ENCODE peak calls at places on chromosome 7, in four cellular contexts. P is mucosa of descending colon; N is astrocyte of the spinal cord; A is naive thymus-derived CD4-positive, alpha-beta T cell. T is an unnamed sample.

GRCh38 chr7:123237-123636 is 69.1 kb upstream of the FAM20C start:
- DNase-seq in P (no peak), N (no peak), A (no peak), T (no peak)

GRCh38 chr7:96521068-96521629 is 188.5 kb downstream of the SEM1 start:
- DNase-seq in P (no peak), N (no peak), A (no peak), T (no peak)

GRCh38 chr7:68176974-68177373 is 1180.3 kb downstream of the TYW1 start:
- DNase-seq in P (no peak), N (peak; percentile 46), A (no peak), T (peak; percentile 58)

GRCh38 chr7:29989257-29989995 is at the start of gene SCRN1:
- DNase-seq in P (peak; percentile 59), N (peak; percentile 37), A (peak; percentile 18), T (peak; percentile 36)

GRCh38 chr7:43314379-43315158 is 202.1 kb downstream of the HECW1 start:
- DNase-seq in P (no peak), N (no peak), A (no peak), T (no peak)

GRCh38 chr7:8434290-8435002 is 1.0 kb downstream of the NXPH1 start:
- DNase-seq in P (no peak), N (no peak), A (no peak), T (no peak)

GRCh38 chr7:85095357-85095756 is 91.5 kb downstream of the SEMA3D start:
- DNase-seq in P (no peak), N (no peak), A (no peak), T (peak; percentile 41)

GRCh38 chr7:47439181-47439667 is 142.7 kb downstream of the TNS3 start:
- DNase-seq in P (no peak), N (no peak), A (no peak), T (no peak)

GRCh38 chr7:98509836-98510235 is 107.2 kb upstream of the NPTX2 start:
- DNase-seq in P (no peak), N (no peak), A (no peak), T (no peak)

GRCh38 chr7:113170591-113170990 is 52.2 kb upstream of the SMIM30 start:
- DNase-seq in P (no peak), N (no peak), A (no peak), T (no peak)

GRCh38 chr7:43044521-43044920 is 67.9 kb upstream of the HECW1 start:
- DNase-seq in P (no peak), N (peak; percentile 18), A (no peak), T (no peak)

GRCh38 chr7:137874390-137874789 is 27.6 kb upstream of the DGKI start:
- DNase-seq in P (no peak), N (peak; percentile 87), A (no peak), T (peak; percentile 94)

GRCh38 chr7:24732646-24733413 is 24.4 kb downstream of the GSDME start:
- DNase-seq in P (no peak), N (peak; percentile 71), A (no peak), T (peak; percentile 69)

GRCh38 chr7:30562498-30562897 is 32.2 kb upstream of the GARS1 start:
- DNase-seq in P (no peak), N (peak; percentile 72), A (no peak), T (peak; percentile 72)

GRCh38 chr7:35624299-35625186 is 70.4 kb downstream of the HERPUD2 start:
- DNase-seq in P (no peak), N (peak; percentile 32), A (peak; percentile 47), T (peak; percentile 59)

GRCh38 chr7:123229426-123229825 is 29.7 kb upstream of the SLC13A1 start:
- DNase-seq in P (no peak), N (no peak), A (no peak), T (no peak)

GRCh38 chr7:104979167-104979841 is 34.7 kb upstream of the KMT2E start:
- DNase-seq in P (no peak), N (peak; percentile 88), A (no peak), T (peak; percentile 86)

GRCh38 chr7:123275036-123275753 is 75.4 kb upstream of the SLC13A1 start:
- DNase-seq in P (no peak), N (peak; percentile 42), A (no peak), T (peak; percentile 93)

GRCh38 chr7:114298011-114298410 is 116.6 kb upstream of the FOXP2 start:
- DNase-seq in P (no peak), N (no peak), A (no peak), T (no peak)

GRCh38 chr7:95686109-95686508 is 86.2 kb upstream of the DYNC1I1 start:
- DNase-seq in P (no peak), N (peak; percentile 65), A (no peak), T (peak; percentile 89)

GRCh38 chr7:92904292-92905131 is 68.1 kb upstream of the CDK6 start:
- DNase-seq in P (peak; percentile 44), N (peak; percentile 96), A (peak; percentile 26), T (peak; percentile 86)

GRCh38 chr7:149720372-149721083 is 52.9 kb downstream of the ZNF467 start:
- DNase-seq in P (no peak), N (no peak), A (no peak), T (no peak)

GRCh38 chr7:107973861-107974260 is 29.1 kb downstream of the LAMB1 start:
- DNase-seq in P (no peak), N (no peak), A (no peak), T (no peak)

GRCh38 chr7:101891936-101892640 is 74.7 kb downstream of the CUX1 start:
- DNase-seq in P (no peak), N (no peak), A (no peak), T (peak; percentile 28)

GRCh38 chr7:106604303-106604918 is 56.5 kb downstream of the CCDC71L start:
- DNase-seq in P (no peak), N (no peak), A (no peak), T (peak; percentile 27)

DNA sequence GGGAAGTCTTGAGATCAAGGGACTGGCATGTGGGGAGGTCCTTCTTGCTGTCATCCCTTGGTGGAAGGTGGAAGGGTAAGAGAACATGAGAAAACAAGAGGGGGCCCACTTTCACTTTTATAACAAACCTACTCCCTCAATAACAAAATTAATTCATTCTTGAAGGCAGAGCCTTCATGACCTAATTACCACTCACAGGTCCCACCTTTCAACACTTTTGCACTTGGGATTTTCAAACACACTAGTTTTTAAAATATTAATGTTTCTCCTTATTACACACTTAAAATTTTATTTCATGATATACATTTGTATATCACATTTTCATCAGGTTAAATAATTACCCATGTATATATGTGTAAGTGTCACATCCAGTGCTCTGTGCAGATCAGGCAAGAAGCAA is 2.0 kb downstream of the ST7 start:
- DNase-seq in P (no peak), N (no peak), A (no peak), T (no peak)
- H3K4me3 ChIP-seq in P (no peak overlapping the region), N (no peak overlapping the region), A (no peak overlapping the region), T (peak overlapping the region; percentile 68)

GRCh38 chr7:90595341-90595800 is 750 bp upstream of the CDK14 start:
- DNase-seq in P (no peak), N (peak; percentile 33), A (no peak), T (peak; percentile 39)
- H3K4me3 ChIP-seq in P (no peak overlapping the region), N (peak overlapping the region; percentile 84), A (no peak overlapping the region), T (peak overlapping the region; percentile 82)

GRCh38 chr7:1290262-1291039 is 57.8 kb downstream of the UNCX start:
- DNase-seq in P (peak; percentile 43), N (no peak), A (peak; percentile 22), T (peak; percentile 14)
- H3K4me3 ChIP-seq in P (no peak overlapping the region), N (peak overlapping the region; percentile 12), A (peak overlapping the region; percentile 53), T (peak overlapping the region; percentile 32)

DNA sequence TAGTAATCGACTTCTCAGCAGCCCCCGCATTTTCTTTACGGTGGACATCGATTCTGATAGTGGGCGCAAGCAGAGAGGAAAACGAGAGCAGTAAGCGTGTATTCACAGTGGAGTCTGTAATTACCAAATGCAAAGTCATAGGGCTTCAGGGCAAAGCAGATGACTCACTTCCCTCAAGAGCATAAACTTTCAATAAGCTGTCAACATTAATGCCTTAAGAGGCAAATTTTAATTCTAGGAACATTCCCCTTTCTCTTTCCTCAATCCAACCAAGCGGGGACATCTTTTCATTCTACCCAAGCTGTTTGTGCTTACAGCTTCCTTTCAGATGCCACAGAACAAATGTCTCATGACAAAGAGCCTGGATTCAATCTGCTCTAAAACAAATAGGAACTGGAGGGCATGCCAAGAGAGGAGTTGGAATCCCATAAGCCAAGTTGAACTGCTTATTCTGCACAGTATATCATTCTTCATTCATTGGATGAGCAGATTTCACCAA is 48.6 kb downstream of the MALSU1 start:
- DNase-seq in P (no peak), N (peak; percentile 86), A (no peak), T (peak; percentile 84)
- H3K4me3 ChIP-seq in P (no peak overlapping the region), N (peak overlapping the region; percentile 30), A (no peak overlapping the region), T (peak overlapping the region; percentile 33)

DNA sequence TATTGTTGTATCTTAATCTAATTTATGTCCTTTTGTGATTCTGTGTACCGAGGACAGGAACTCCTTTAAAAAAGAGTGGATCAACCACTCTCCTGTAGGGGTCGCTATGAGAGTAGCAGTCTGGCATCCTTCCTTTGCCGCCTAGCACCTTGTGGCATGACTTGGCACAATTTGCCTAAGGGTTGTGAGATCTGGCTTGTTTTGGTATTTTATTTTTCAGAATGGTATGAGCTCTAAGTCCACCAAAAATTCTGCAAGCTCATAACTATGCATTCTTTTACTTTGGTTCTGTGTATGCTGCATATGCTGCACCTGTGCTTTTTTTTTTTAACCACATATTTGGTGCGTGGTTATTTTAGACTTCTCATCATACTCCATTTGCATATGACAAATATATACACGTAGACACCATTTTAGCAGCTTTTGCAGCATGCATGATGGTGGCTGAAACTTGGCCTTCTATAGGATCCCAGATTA is 112.8 kb downstream of the CDK14 start:
- DNase-seq in P (no peak), N (no peak), A (no peak), T (peak; percentile 33)
- H3K4me3 ChIP-seq in P (no peak overlapping the region), N (no peak overlapping the region), A (no peak overlapping the region), T (no peak overlapping the region)

T was measured in fibroblast of pulmonary artery.